ENCODE peak calls at places on chromosomes 12 and 14, in four cellular contexts. S is AG04450, P is LoVo, R is H4. Z is an unnamed sample.

GRCh38 chr14:52513249-52513648 is 39.1 kb downstream of the TXNDC16 start:
- DNase-seq in S (no peak), P (no peak), R (no peak), Z (no peak)

GRCh38 chr12:68245071-68246021 is 8.1 kb downstream of the IL22 start:
- DNase-seq in S (no peak), P (no peak), R (no peak), Z (no peak)

GRCh38 chr12:76688627-76689026 is 75.3 kb upstream of the ZDHHC17 start:
- DNase-seq in S (no peak), P (no peak), R (no peak), Z (peak)

GRCh38 chr12:64566882-64567517 is 43.3 kb upstream of the RASSF3 start:
- DNase-seq in S (no peak), P (no peak), R (no peak), Z (no peak)

GRCh38 chr14:102772781-102773570 is 4.3 kb upstream of the TRAF3 start:
- DNase-seq in S (no peak), P (no peak), R (peak), Z (peak)

GRCh38 chr12:132319991-132320570 is 9.3 kb downstream of the GALNT9 start:
- DNase-seq in S (no peak), P (no peak), R (no peak), Z (no peak)

GRCh38 chr14:65206448-65207096 is 104.3 kb upstream of the MAX start:
- DNase-seq in S (peak), P (no peak), R (peak), Z (peak)

GRCh38 chr12:11508699-11509098 is 113.3 kb upstream of the PRB2 start:
- DNase-seq in S (no peak), P (no peak), R (no peak), Z (no peak)

GRCh38 chr12:69969011-69969410 is 144.0 kb downstream of the MYRFL start:
- DNase-seq in S (no peak), P (no peak), R (no peak), Z (no peak)

GRCh38 chr12:256225-256624 is 6.4 kb downstream of the SLC6A13 start:
- DNase-seq in S (no peak), P (no peak), R (no peak), Z (no peak)

GRCh38 chr12:129615001-129615400 is 288.8 kb downstream of the TMEM132D start:
- DNase-seq in S (no peak), P (no peak), R (no peak), Z (no peak)

GRCh38 chr14:19906665-19907064 is 13.7 kb upstream of the OR4K5 start:
- DNase-seq in S (no peak), P (no peak), R (no peak), Z (no peak)

GRCh38 chr12:66132408-66132807 is 1.9 kb upstream of the LLPH start:
- DNase-seq in S (peak), P (peak), R (peak), Z (no peak)

GRCh38 chr12:124243936-124244335 is 51.0 kb upstream of the RFLNA start:
- DNase-seq in S (no peak), P (no peak), R (no peak), Z (no peak)

GRCh38 chr14:77257700-77258099 is 13.3 kb downstream of the NGB start:
- DNase-seq in S (no peak), P (no peak), R (no peak), Z (no peak)

GRCh38 chr12:30926243-30927209 is at the start of gene TSPAN11:
- DNase-seq in S (no peak), P (no peak), R (no peak), Z (no peak)

GRCh38 chr14:21088687-21089086 is 9.8 kb downstream of the ZNF219 start:
- DNase-seq in S (no peak), P (no peak), R (no peak), Z (no peak)

GRCh38 chr12:87661770-87662402 is 367.3 kb downstream of the C12orf50 start:
- DNase-seq in S (no peak), P (peak), R (peak), Z (peak)

GRCh38 chr14:20723458-20723857 is 22.2 kb upstream of the EDDM3A start:
- DNase-seq in S (no peak), P (no peak), R (no peak), Z (no peak)

GRCh38 chr14:97185186-97185585 is 388.0 kb downstream of the VRK1 start:
- DNase-seq in S (no peak), P (no peak), R (peak), Z (peak)

GRCh38 chr12:24494401-24494800 is 454.5 kb downstream of the BCAT1 start:
- DNase-seq in S (no peak), P (no peak), R (peak), Z (no peak)

GRCh38 chr14:58941666-58942065 is 246.8 kb upstream of the DAAM1 start:
- DNase-seq in S (no peak), P (no peak), R (peak), Z (no peak)

GRCh38 chr14:101761881-101762529 is 496 bp downstream of the PPP2R5C start:
- DNase-seq in S (no peak), P (peak), R (no peak), Z (peak)

GRCh38 chr12:60335765-60336164 is 739.9 kb downstream of the SLC16A7 start:
- DNase-seq in S (peak), P (peak), R (no peak), Z (no peak)

Z was measured in NAMALWA.